ENCODE peak calls at places on chromosomes 4 and X, in four cellular contexts. H, K, G and D are unnamed samples.

GRCh38 chrX:85243155-85243554 is 424 bp downstream of the SATL1 start:
- DNase-seq in H (no peak), K (no peak), G (no peak), D (no peak)

GRCh38 chrX:47068720-47069119 is 9.5 kb upstream of the RGN start:
- DNase-seq in H (no peak), K (no peak), G (no peak), D (no peak)

GRCh38 chr4:27387706-27388105 is 527.1 kb downstream of the STIM2 start:
- DNase-seq in H (no peak), K (no peak), G (no peak), D (no peak)

GRCh38 chr4:3792813-3793212 is 26.6 kb downstream of the ADRA2C start:
- DNase-seq in H (no peak), K (no peak), G (no peak), D (no peak)

GRCh38 chrX:13937370-13938052 is 92.2 kb downstream of the GEMIN8 start:
- DNase-seq in H (no peak), K (no peak), G (no peak), D (no peak)

GRCh38 chr4:164790249-164790648 is 36.3 kb downstream of the SMIM31 start:
- DNase-seq in H (no peak), K (no peak), G (no peak), D (no peak)

GRCh38 chr4:185229021-185229818 is 19.8 kb downstream of the SNX25 start:
- DNase-seq in H (no peak), K (no peak), G (no peak), D (no peak)

GRCh38 chr4:66556651-66557278 is 886.5 kb upstream of the EPHA5 start:
- DNase-seq in H (no peak), K (no peak), G (no peak), D (no peak)

GRCh38 chr4:56907009-56907408 is 691 bp upstream of the REST start:
- DNase-seq in H (no peak), K (peak), G (no peak), D (no peak)

GRCh38 chr4:86977621-86978184 is 42.9 kb downstream of the AFF1 start:
- DNase-seq in H (no peak), K (no peak), G (no peak), D (no peak)

GRCh38 chrX:64204701-64205440 is 637 bp downstream of the AMER1 start:
- DNase-seq in H (peak), K (peak), G (peak), D (peak)

GRCh38 chr4:54687887-54688841 is 30.4 kb downstream of the KIT start:
- DNase-seq in H (no peak), K (no peak), G (no peak), D (no peak)

GRCh38 chrX:153640736-153641574 is 6.0 kb upstream of the DUSP9 start:
- DNase-seq in H (no peak), K (no peak), G (no peak), D (no peak)

GRCh38 chr4:140931904-140932303 is 175.7 kb upstream of the TBC1D9 start:
- DNase-seq in H (no peak), K (no peak), G (no peak), D (no peak)

GRCh38 chrX:39645059-39645895 is 452.5 kb downstream of the BCOR start:
- DNase-seq in H (no peak), K (peak), G (no peak), D (no peak)

GRCh38 chr4:28248269-28248668 is 1387.6 kb downstream of the STIM2 start:
- DNase-seq in H (no peak), K (no peak), G (no peak), D (no peak)

GRCh38 chr4:32189130-32189529 is 1469.0 kb downstream of the PCDH7 start:
- DNase-seq in H (no peak), K (no peak), G (no peak), D (no peak)

GRCh38 chrX:72273718-72274117 is 3.3 kb downstream of the RPS4X start:
- DNase-seq in H (no peak), K (no peak), G (no peak), D (no peak)

GRCh38 chr4:82422616-82423015 is 7.6 kb downstream of the HNRNPDL start:
- DNase-seq in H (no peak), K (no peak), G (no peak), D (no peak)

GRCh38 chr4:158769175-158769831 is 477 bp downstream of the FNIP2 start:
- DNase-seq in H (peak), K (peak), G (peak), D (peak)

GRCh38 chr4:7045961-7046921 is 3.1 kb downstream of the TADA2B start:
- DNase-seq in H (no peak), K (no peak), G (no peak), D (no peak)

GRCh38 chrX:4674028-4674782 is 960.8 kb upstream of the PRKX start:
- DNase-seq in H (no peak), K (no peak), G (no peak), D (no peak)

GRCh38 chr4:1192091-1192492 is 19.7 kb upstream of the SPON2 start:
- DNase-seq in H (no peak), K (peak), G (peak), D (peak)

GRCh38 chr4:35364321-35364870 is 879.9 kb downstream of the ARAP2 start:
- DNase-seq in H (no peak), K (no peak), G (no peak), D (no peak)

GRCh38 chrX:47563801-47564315 is 2.9 kb downstream of the ARAF start:
- DNase-seq in H (no peak), K (no peak), G (no peak), D (no peak)

GRCh38 chr4:164139291-164139690 is 614.6 kb upstream of the SMIM31 start:
- DNase-seq in H (no peak), K (no peak), G (no peak), D (no peak)

GRCh38 chr4:128155231-128155855 is 94.2 kb downstream of the LARP1B start:
- DNase-seq in H (no peak), K (no peak), G (no peak), D (no peak)